ENCODE peak calls at places on chromosomes 5 and 9, in five cellular contexts. One of them, this sample, is unnamed. For H3K36me3, the result is how much of the 10 kb centered on the place peaks cover.

GRCh38 chr5:65816729-65817128 is 94.7 kb downstream of the NLN start:
- DNase-seq in esophagus squamous epithelium: no peak
- DNase-seq in HCT116: no peak
- DNase-seq in IMR-90: no peak
- DNase-seq in kidney epithelial cell: no peak
- DNase-seq in this sample: no peak

GRCh38 chr9:22005700-22006605 is 3.2 kb downstream of the CDKN2B start:
- DNase-seq in esophagus squamous epithelium: no peak
- DNase-seq in HCT116: no peak
- DNase-seq in IMR-90: peak
- DNase-seq in kidney epithelial cell: no peak
- DNase-seq in this sample: no peak

GRCh38 chr5:150272531-150272930 is 17.0 kb downstream of the CAMK2A start:
- DNase-seq in esophagus squamous epithelium: no peak
- DNase-seq in HCT116: no peak
- DNase-seq in IMR-90: peak
- DNase-seq in kidney epithelial cell: no peak
- DNase-seq in this sample: peak

GRCh38 chr5:139394654-139395566 is at the start of gene PROB1:
- DNase-seq in esophagus squamous epithelium: no peak
- DNase-seq in HCT116: no peak
- DNase-seq in IMR-90: no peak
- DNase-seq in kidney epithelial cell: no peak
- DNase-seq in this sample: no peak

GRCh38 chr5:109483395-109483974 is 73.7 kb upstream of the PJA2 start:
- DNase-seq in esophagus squamous epithelium: no peak
- DNase-seq in HCT116: no peak
- DNase-seq in IMR-90: no peak
- DNase-seq in kidney epithelial cell: no peak
- DNase-seq in this sample: no peak

GRCh38 chr9:93205045-93205768 is 21.3 kb downstream of the WNK2 start:
- DNase-seq in esophagus squamous epithelium: no peak
- DNase-seq in HCT116: no peak
- DNase-seq in IMR-90: no peak
- DNase-seq in kidney epithelial cell: no peak
- DNase-seq in this sample: no peak

GRCh38 chr9:121233906-121234901 is 32.5 kb upstream of the RAB14 start:
- DNase-seq in esophagus squamous epithelium: no peak
- DNase-seq in HCT116: no peak
- DNase-seq in IMR-90: peak
- DNase-seq in kidney epithelial cell: no peak
- DNase-seq in this sample: peak

GRCh38 chr5:52491071-52491828 is 296.5 kb upstream of the ITGA1 start:
- DNase-seq in esophagus squamous epithelium: no peak
- DNase-seq in HCT116: no peak
- DNase-seq in IMR-90: no peak
- DNase-seq in kidney epithelial cell: no peak
- DNase-seq in this sample: no peak

GRCh38 chr5:179165421-179166170 is 105.4 kb downstream of the ZNF354C start:
- DNase-seq in esophagus squamous epithelium: no peak
- DNase-seq in HCT116: no peak
- DNase-seq in IMR-90: no peak
- DNase-seq in kidney epithelial cell: no peak
- DNase-seq in this sample: no peak

GRCh38 chr9:135353935-135354334 is 125.6 kb upstream of the PPP1R26 start:
- DNase-seq in esophagus squamous epithelium: no peak
- DNase-seq in HCT116: no peak
- DNase-seq in IMR-90: no peak
- DNase-seq in kidney epithelial cell: no peak
- DNase-seq in this sample: no peak

GRCh38 chr9:84879631-84880030 is 210.1 kb downstream of the NTRK2 start:
- DNase-seq in esophagus squamous epithelium: no peak
- DNase-seq in HCT116: no peak
- DNase-seq in IMR-90: no peak
- DNase-seq in kidney epithelial cell: no peak
- DNase-seq in this sample: no peak

GRCh38 chr5:5882706-5883105 is 460.2 kb downstream of the ICE1 start:
- DNase-seq in esophagus squamous epithelium: no peak
- DNase-seq in HCT116: no peak
- DNase-seq in IMR-90: no peak
- DNase-seq in kidney epithelial cell: no peak
- DNase-seq in this sample: no peak

GRCh38 chr9:115121140-115121710 is 3.3 kb upstream of the TNC start:
- DNase-seq in esophagus squamous epithelium: no peak
- DNase-seq in HCT116: no peak
- DNase-seq in IMR-90: no peak
- DNase-seq in kidney epithelial cell: peak
- DNase-seq in this sample: peak

GRCh38 chr5:1172670-1173404 is 28.6 kb upstream of the SLC6A19 start:
- DNase-seq in esophagus squamous epithelium: no peak
- DNase-seq in HCT116: no peak
- DNase-seq in IMR-90: no peak
- DNase-seq in kidney epithelial cell: no peak
- DNase-seq in this sample: no peak

GRCh38 chr9:18490591-18491370 is 16.8 kb downstream of the ADAMTSL1 start:
- DNase-seq in esophagus squamous epithelium: no peak
- DNase-seq in HCT116: no peak
- DNase-seq in IMR-90: peak
- DNase-seq in kidney epithelial cell: peak
- DNase-seq in this sample: peak

GRCh38 chr5:79200573-79201183 is 35.3 kb upstream of the JMY start:
- DNase-seq in esophagus squamous epithelium: no peak
- DNase-seq in HCT116: no peak
- DNase-seq in IMR-90: peak
- DNase-seq in kidney epithelial cell: no peak
- DNase-seq in this sample: no peak

GRCh38 chr9:127559247-127559680 is 52.8 kb upstream of the STXBP1 start:
- DNase-seq in esophagus squamous epithelium: no peak
- DNase-seq in HCT116: no peak
- DNase-seq in IMR-90: no peak
- DNase-seq in kidney epithelial cell: no peak
- DNase-seq in this sample: no peak

GRCh38 chr5:93582677-93583524 is at the start of gene NR2F1:
- DNase-seq in esophagus squamous epithelium: no peak
- DNase-seq in HCT116: peak
- DNase-seq in IMR-90: peak
- DNase-seq in kidney epithelial cell: peak
- DNase-seq in this sample: peak

GRCh38 chr5:126514159-126515141 is 80.6 kb downstream of the ALDH7A1 start:
- DNase-seq in esophagus squamous epithelium: no peak
- DNase-seq in HCT116: no peak
- DNase-seq in IMR-90: peak
- DNase-seq in kidney epithelial cell: no peak
- DNase-seq in this sample: no peak

GRCh38 chr5:55232194-55232984 is 1.0 kb downstream of the CCNO start:
- DNase-seq in esophagus squamous epithelium: no peak
- DNase-seq in HCT116: peak
- DNase-seq in IMR-90: no peak
- DNase-seq in kidney epithelial cell: no peak
- DNase-seq in this sample: peak

GRCh38 chr5:94217216-94217615 is 401.2 kb downstream of the KIAA0825 start:
- DNase-seq in esophagus squamous epithelium: no peak
- DNase-seq in HCT116: no peak
- DNase-seq in IMR-90: peak
- DNase-seq in kidney epithelial cell: no peak
- DNase-seq in this sample: no peak

GRCh38 chr5:143683459-143683858 is 128.5 kb upstream of the HMHB1 start:
- DNase-seq in esophagus squamous epithelium: no peak
- DNase-seq in HCT116: no peak
- DNase-seq in IMR-90: no peak
- DNase-seq in kidney epithelial cell: no peak
- DNase-seq in this sample: no peak

GRCh38 chr9:110252509-110253139 is 3.7 kb downstream of the TXN start:
- DNase-seq in esophagus squamous epithelium: no peak
- DNase-seq in HCT116: no peak
- DNase-seq in IMR-90: no peak
- DNase-seq in kidney epithelial cell: no peak
- DNase-seq in this sample: no peak

GRCh38 chr5:69265931-69266330 is 31.2 kb downstream of the CDK7 start:
- DNase-seq in esophagus squamous epithelium: no peak
- DNase-seq in HCT116: peak
- DNase-seq in IMR-90: no peak
- DNase-seq in kidney epithelial cell: no peak
- DNase-seq in this sample: no peak

GRCh38 chr5:27908341-27908740 is 870.0 kb upstream of the CDH9 start:
- DNase-seq in esophagus squamous epithelium: no peak
- DNase-seq in HCT116: no peak
- DNase-seq in IMR-90: no peak
- DNase-seq in kidney epithelial cell: no peak
- DNase-seq in this sample: no peak

GRCh38 chr5:96984506-96985192 is 48.8 kb downstream of the LNPEP start:
- DNase-seq in esophagus squamous epithelium: no peak
- DNase-seq in HCT116: no peak
- DNase-seq in IMR-90: peak
- DNase-seq in kidney epithelial cell: no peak
- DNase-seq in this sample: no peak

GRCh38 chr5:124103671-124104070 is 591.7 kb downstream of the CSNK1G3 start:
- DNase-seq in esophagus squamous epithelium: no peak
- DNase-seq in HCT116: no peak
- DNase-seq in IMR-90: peak
- DNase-seq in kidney epithelial cell: peak
- DNase-seq in this sample: no peak

GRCh38 chr5:170114271-170114670 is 8.6 kb downstream of the FOXI1 start:
- DNase-seq in esophagus squamous epithelium: no peak
- DNase-seq in HCT116: no peak
- DNase-seq in IMR-90: no peak
- DNase-seq in kidney epithelial cell: no peak
- DNase-seq in this sample: no peak

GRCh38 chr9:116155700-116156045 is 2.1 kb downstream of the PAPPA start:
- DNase-seq in esophagus squamous epithelium: no peak
- DNase-seq in HCT116: no peak
- DNase-seq in IMR-90: peak
- DNase-seq in kidney epithelial cell: no peak
- DNase-seq in this sample: no peak

GRCh38 chr5:76787237-76787636 is 31.6 kb upstream of the F2RL1 start:
- DNase-seq in esophagus squamous epithelium: no peak
- DNase-seq in HCT116: no peak
- DNase-seq in IMR-90: peak
- DNase-seq in kidney epithelial cell: peak
- DNase-seq in this sample: peak

GRCh38 chr9:123615381-123615780 is 259.4 kb downstream of the CRB2 start:
- DNase-seq in esophagus squamous epithelium: no peak
- DNase-seq in HCT116: no peak
- DNase-seq in IMR-90: no peak
- DNase-seq in kidney epithelial cell: no peak
- DNase-seq in this sample: no peak

GRCh38 chr5:148970228-148970627 is 92.6 kb downstream of the SH3TC2 start:
- DNase-seq in esophagus squamous epithelium: no peak
- DNase-seq in HCT116: no peak
- DNase-seq in IMR-90: no peak
- DNase-seq in kidney epithelial cell: no peak
- DNase-seq in this sample: no peak

GRCh38 chr5:55829956-55830355 is 21.2 kb upstream of the IL31RA start:
- DNase-seq in esophagus squamous epithelium: no peak
- DNase-seq in HCT116: no peak
- DNase-seq in IMR-90: peak
- DNase-seq in kidney epithelial cell: no peak
- DNase-seq in this sample: no peak

GRCh38 chr9:121735792-121736130 is 84.3 kb downstream of the DAB2IP start:
- DNase-seq in esophagus squamous epithelium: no peak
- DNase-seq in HCT116: no peak
- DNase-seq in IMR-90: no peak
- DNase-seq in kidney epithelial cell: no peak
- DNase-seq in this sample: peak

GRCh38 chr5:1486271-1486670 is 37.5 kb downstream of the LPCAT1 start:
- DNase-seq in esophagus squamous epithelium: no peak
- DNase-seq in HCT116: no peak
- DNase-seq in IMR-90: no peak
- DNase-seq in kidney epithelial cell: no peak
- DNase-seq in this sample: no peak

DNA sequence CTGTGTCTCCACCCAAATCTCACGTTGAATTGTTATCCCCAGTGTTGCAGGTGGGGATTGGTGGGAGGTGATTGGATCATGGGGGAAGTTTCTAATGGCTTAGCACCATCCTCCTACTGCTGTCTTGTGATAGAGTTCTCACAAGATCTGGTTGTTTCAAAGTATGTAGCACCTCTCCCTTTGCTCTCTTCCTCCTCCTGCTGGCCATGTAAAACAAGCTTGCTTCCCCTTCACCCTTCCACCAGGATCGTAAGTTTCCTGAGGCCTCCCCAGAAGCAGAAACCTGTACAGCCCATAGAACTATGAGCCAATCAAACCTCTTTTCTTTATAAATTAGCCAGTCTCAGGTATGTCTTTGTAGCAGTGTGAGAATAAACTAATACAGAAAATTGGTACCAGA is 214.7 kb upstream of the C9orf72 start:
- DNase-seq in esophagus squamous epithelium: no peak
- DNase-seq in HCT116: no peak
- DNase-seq in IMR-90: no peak
- DNase-seq in kidney epithelial cell: no peak
- DNase-seq in this sample: no peak
- TF ChIP-seq CTCF in esophagus squamous epithelium: no peak
- TF ChIP-seq CTCF in HCT116: no peak
- TF ChIP-seq CTCF in IMR-90: no peak
- TF ChIP-seq CTCF in kidney epithelial cell: no peak
- TF ChIP-seq CTCF in this sample: no peak

GRCh38 chr9:131521203-131521602 is 9.9 kb downstream of the UCK1 start:
- DNase-seq in esophagus squamous epithelium: no peak
- DNase-seq in HCT116: no peak
- DNase-seq in IMR-90: no peak
- DNase-seq in kidney epithelial cell: no peak
- DNase-seq in this sample: no peak
- H3K36me3 ChIP-seq in esophagus squamous epithelium: half or more
- H3K36me3 ChIP-seq in HCT116: under half
- H3K36me3 ChIP-seq in IMR-90: half or more
- H3K36me3 ChIP-seq in kidney epithelial cell: under half
- H3K36me3 ChIP-seq in this sample: under half

DNA sequence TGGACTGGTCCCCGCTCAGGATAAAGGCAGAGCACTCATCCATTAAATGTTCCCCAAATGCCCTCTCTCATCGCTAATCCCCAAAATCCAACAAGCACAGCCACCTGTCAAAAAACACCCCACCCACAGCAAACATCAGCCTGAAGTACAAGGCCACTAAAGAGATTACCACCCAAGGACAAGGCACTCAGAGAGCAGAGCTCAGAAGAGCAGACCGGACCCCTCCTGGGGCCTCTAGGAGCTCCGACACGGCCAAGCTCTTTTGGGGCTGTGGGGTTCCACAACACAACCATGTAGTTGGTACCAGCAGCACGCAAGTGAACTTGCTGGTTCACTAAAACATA is 9.8 kb downstream of the VDAC1 start:
- DNase-seq in esophagus squamous epithelium: no peak
- DNase-seq in HCT116: no peak
- DNase-seq in IMR-90: no peak
- DNase-seq in kidney epithelial cell: no peak
- DNase-seq in this sample: no peak
- H3K4me3 ChIP-seq in esophagus squamous epithelium: no peak
- H3K4me3 ChIP-seq in HCT116: no peak
- H3K4me3 ChIP-seq in IMR-90: no peak
- H3K4me3 ChIP-seq in kidney epithelial cell: no peak
- H3K4me3 ChIP-seq in this sample: no peak

GRCh38 chr5:77957-78804 is 13.8 kb upstream of the PLEKHG4B start:
- DNase-seq in esophagus squamous epithelium: no peak
- DNase-seq in HCT116: peak
- DNase-seq in IMR-90: peak
- DNase-seq in kidney epithelial cell: no peak
- DNase-seq in this sample: no peak
- TF ChIP-seq CTCF in esophagus squamous epithelium: peak
- TF ChIP-seq CTCF in HCT116: peak
- TF ChIP-seq CTCF in IMR-90: peak
- TF ChIP-seq CTCF in kidney epithelial cell: peak
- TF ChIP-seq CTCF in this sample: peak